ENCODE peak calls at places on chromosomes 11 and 22, in nine cellular contexts. O is AG10803, I is stomach, N is aorta, G is AG09309, H is BJ, C is H1, A is kidney, T is PC-9. F is an unnamed sample.

GRCh38 chr22:19767427-19768380 is 7.1 kb downstream of the TBX1 start:
- DNase-seq in O (no peak), I (no peak), N (peak), G (no peak), H (no peak), C (no peak), A (peak), T (peak), F (no peak)

GRCh38 chr11:35364101-35364780 is 55.1 kb downstream of the SLC1A2 start:
- DNase-seq in O (peak), I (peak), N (peak), G (peak), H (peak), C (no peak), A (peak), T (peak), F (peak)

GRCh38 chr11:73866095-73866579 is 10.5 kb downstream of the COA4 start:
- DNase-seq in O (peak), I (no peak), N (no peak), G (no peak), H (no peak), C (no peak), A (no peak), T (no peak), F (peak)

GRCh38 chr11:134574947-134575346 is 162.9 kb upstream of the B3GAT1 start:
- DNase-seq in O (no peak), I (no peak), N (no peak), G (no peak), H (no peak), C (no peak), A (no peak), T (no peak), F (no peak)

GRCh38 chr11:112993808-112994207 is 32.6 kb downstream of the NCAM1 start:
- DNase-seq in O (no peak), I (no peak), N (no peak), G (no peak), H (no peak), C (no peak), A (no peak), T (no peak), F (no peak)

GRCh38 chr11:8034604-8035224 is 46.3 kb upstream of the TUB start:
- DNase-seq in O (no peak), I (no peak), N (no peak), G (no peak), H (no peak), C (no peak), A (no peak), T (no peak), F (no peak)

GRCh38 chr22:27445876-27446275 is 355.7 kb downstream of the MN1 start:
- DNase-seq in O (no peak), I (no peak), N (no peak), G (no peak), H (no peak), C (no peak), A (peak), T (no peak), F (peak)

GRCh38 chr11:100892886-100893285 is 205.8 kb downstream of the ARHGAP42 start:
- DNase-seq in O (no peak), I (no peak), N (no peak), G (no peak), H (no peak), C (no peak), A (no peak), T (no peak), F (no peak)

GRCh38 chr11:113874096-113874919 is 1.1 kb downstream of the USP28 start:
- DNase-seq in O (peak), I (no peak), N (no peak), G (no peak), H (no peak), C (no peak), A (no peak), T (no peak), F (peak)

GRCh38 chr11:122050021-122050710 is 65.8 kb downstream of the BLID start:
- DNase-seq in O (no peak), I (no peak), N (no peak), G (no peak), H (no peak), C (no peak), A (no peak), T (no peak), F (no peak)

GRCh38 chr11:69257838-69258658 is 35.9 kb upstream of the MYEOV start:
- DNase-seq in O (no peak), I (no peak), N (no peak), G (no peak), H (no peak), C (peak), A (peak), T (no peak), F (no peak)

GRCh38 chr11:8959546-8960166 is 4.6 kb downstream of the TMEM9B start:
- DNase-seq in O (peak), I (no peak), N (no peak), G (peak), H (peak), C (peak), A (no peak), T (peak), F (peak)

GRCh38 chr11:2747236-2748015 is 47.6 kb upstream of the KCNQ1OT1 start:
- DNase-seq in O (no peak), I (no peak), N (peak), G (no peak), H (no peak), C (no peak), A (peak), T (no peak), F (no peak)

GRCh38 chr11:46577058-46577457 is 16.8 kb downstream of the AMBRA1 start:
- DNase-seq in O (no peak), I (no peak), N (no peak), G (no peak), H (no peak), C (no peak), A (no peak), T (no peak), F (no peak)

GRCh38 chr11:85823816-85824215 is 12.9 kb upstream of the SYTL2 start:
- DNase-seq in O (peak), I (no peak), N (no peak), G (no peak), H (no peak), C (no peak), A (no peak), T (no peak), F (no peak)

GRCh38 chr22:25060522-25061071 is 108.1 kb downstream of the KIAA1671 start:
- DNase-seq in O (no peak), I (no peak), N (no peak), G (no peak), H (no peak), C (no peak), A (no peak), T (no peak), F (no peak)

DNA sequence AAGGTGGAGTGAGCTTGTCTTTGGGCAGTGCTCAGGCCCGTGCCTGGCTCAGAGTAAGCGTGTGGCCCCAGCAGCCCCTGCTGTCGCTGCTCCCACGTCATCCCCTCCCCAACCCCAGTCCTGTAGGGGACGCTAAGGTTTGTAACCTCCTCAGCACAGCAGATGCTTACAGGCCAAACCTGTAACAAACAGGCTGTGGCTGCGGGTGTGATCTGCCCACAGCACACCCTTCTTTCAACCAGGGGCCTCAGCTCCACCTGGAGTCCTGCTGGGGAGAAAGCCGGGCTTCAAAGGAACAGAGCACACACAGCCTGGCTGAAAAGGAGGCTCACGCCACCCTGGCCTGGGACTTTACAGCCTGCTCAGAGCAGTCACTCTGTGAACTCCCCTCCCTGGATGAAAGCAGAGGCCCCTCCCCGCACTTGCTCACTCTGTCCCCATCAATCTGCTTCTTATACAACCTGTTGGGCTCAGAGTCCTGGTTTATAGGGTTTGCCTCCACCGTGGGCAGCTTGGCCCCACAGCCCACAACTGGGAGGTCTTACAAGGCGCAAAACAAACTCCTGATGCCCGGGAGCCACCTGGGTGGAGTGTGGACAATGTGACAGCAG is 54.3 kb downstream of the SCUBE1 start:
- DNase-seq in O (no peak), I (no peak), N (no peak), G (no peak), H (no peak), C (no peak), A (no peak), T (no peak), F (no peak)
- H3K4me3 ChIP-seq in O (peak), I (no peak), N (no peak), G (no peak), H (no peak), C (no peak), A (peak), T (no peak), F (no peak)

DNA sequence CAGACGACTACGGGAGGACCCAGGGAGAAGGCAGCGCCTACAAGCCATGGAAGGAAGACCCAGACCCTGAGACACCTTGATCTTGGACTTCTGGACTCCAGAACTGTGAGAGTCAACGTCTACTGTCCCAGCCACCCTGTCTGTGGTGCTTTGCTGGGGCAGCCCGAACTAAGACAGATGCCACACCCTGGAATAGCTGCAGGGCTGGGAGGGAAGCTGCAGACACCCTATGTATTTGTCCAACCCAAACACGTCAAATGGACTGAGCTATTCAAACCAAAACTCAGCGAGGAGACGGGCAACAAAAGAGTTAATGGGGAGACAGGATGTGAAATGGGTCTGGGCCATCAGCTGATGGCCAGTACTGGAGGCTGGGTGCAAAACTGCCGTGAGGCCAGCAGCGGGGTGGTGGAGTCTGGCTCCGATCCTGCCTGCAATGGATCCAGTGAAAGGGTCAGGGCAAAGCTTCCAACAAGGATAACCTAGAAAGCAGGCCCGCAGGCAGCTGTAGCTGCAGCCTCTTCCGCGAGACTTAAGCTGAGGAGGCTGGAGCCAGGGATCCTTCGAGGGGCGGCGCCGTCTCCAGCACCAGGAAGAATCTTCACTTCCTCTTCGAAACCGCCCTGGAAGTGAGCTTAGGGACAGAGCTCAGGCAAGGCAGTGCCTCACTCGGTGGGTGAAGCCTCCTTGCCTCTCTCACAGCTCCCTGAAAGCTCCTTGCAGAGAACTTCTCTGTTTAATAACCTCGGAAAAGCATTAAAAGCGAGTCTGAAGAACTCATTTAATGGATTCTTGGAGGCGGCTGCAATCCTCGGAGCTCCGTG is 169.6 kb downstream of the CTTN start:
- DNase-seq in O (peak), I (no peak), N (peak), G (no peak), H (no peak), C (no peak), A (peak), T (peak), F (peak)
- H3K4me3 ChIP-seq in O (peak), I (peak), N (peak), G (peak), H (peak), C (no peak), A (peak), T (peak), F (peak)

GRCh38 chr22:26169312-26170111 is at the start of gene SEZ6L:
- DNase-seq in O (no peak), I (no peak), N (no peak), G (no peak), H (no peak), C (no peak), A (no peak), T (no peak), F (no peak)
- H3K4me3 ChIP-seq in O (no peak), I (peak), N (peak), G (no peak), H (no peak), C (peak), A (no peak), T (no peak), F (no peak)

GRCh38 chr22:37021041-37021440 is 1.5 kb downstream of the MPST start:
- DNase-seq in O (no peak), I (no peak), N (no peak), G (no peak), H (no peak), C (no peak), A (no peak), T (no peak), F (no peak)

GRCh38 chr22:37021710-37022482 is 2.4 kb downstream of the MPST start:
- DNase-seq in O (peak), I (peak), N (no peak), G (no peak), H (no peak), C (no peak), A (peak), T (no peak), F (peak)

GRCh38 chr22:37018815-37019308 is 385 bp downstream of the TST start:
- DNase-seq in O (peak), I (peak), N (peak), G (no peak), H (no peak), C (no peak), A (peak), T (peak), F (peak)

GRCh38 chr22:37019309-37020191 is at the start of the genes MPST and TST:
- DNase-seq in O (peak), I (peak), N (peak), G (no peak), H (no peak), C (no peak), A (peak), T (peak), F (peak)

GRCh38 chr22:37020192-37020479 is 594 bp downstream of the MPST start:
- DNase-seq in O (peak), I (peak), N (no peak), G (no peak), H (no peak), C (no peak), A (no peak), T (no peak), F (peak)
- H3K4me3 ChIP-seq in O (peak), I (peak), N (peak), G (peak), H (peak), C (peak), A (peak), T (peak), F (peak)

GRCh38 chr22:23032681-23033080 is 37.6 kb upstream of the GNAZ start:
- DNase-seq in O (no peak), I (no peak), N (no peak), G (no peak), H (no peak), C (no peak), A (no peak), T (no peak), F (no peak)
- H3K4me3 ChIP-seq in O (no peak), I (no peak), N (no peak), G (no peak), H (no peak), C (no peak), A (no peak), T (no peak), F (no peak)

DNA sequence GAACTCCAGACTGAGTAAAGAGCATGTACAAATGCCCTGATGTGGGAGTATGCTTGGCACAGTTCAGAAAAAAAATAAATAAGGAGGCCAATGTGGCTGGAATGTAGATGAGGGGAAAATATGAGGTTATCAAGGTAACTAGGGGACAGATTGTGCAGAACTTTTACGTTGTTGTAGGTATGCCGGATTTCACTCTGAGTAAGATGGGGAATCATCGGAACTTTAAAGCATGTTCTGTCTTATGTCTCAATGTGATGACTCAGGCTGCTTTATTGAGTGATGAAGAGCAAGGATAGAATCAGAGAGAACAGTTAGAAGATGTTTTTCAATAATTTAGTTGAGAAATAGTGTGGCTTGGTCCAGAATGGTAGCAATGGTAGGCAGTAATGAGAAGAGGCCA is 130.4 kb downstream of the C11orf87 start:
- DNase-seq in O (peak), I (no peak), N (no peak), G (no peak), H (no peak), C (no peak), A (no peak), T (no peak), F (no peak)
- H3K4me3 ChIP-seq in O (no peak), I (no peak), N (no peak), G (no peak), H (no peak), C (no peak), A (no peak), T (no peak), F (no peak)